ENCODE peak calls at places on chromosomes 5 and 9, in five cellular contexts. O is H9, Q is mesenchymal stem cell, Y is trophoblast cell, T is H1. F is an unnamed sample.

GRCh38 chr5:126122942-126123341 is 300.3 kb upstream of the GRAMD2B start:
- DNase-seq in Y (no peak), O (peak; percentile 68), Q (peak; percentile 22), T (no peak), F (no peak)

GRCh38 chr5:171474106-171474878 is 54.8 kb downstream of the FGF18 start:
- DNase-seq in Q (no peak), T (no peak), Y (no peak), O (no peak), F (no peak)

GRCh38 chr9:61670616-61671015 is 480.8 kb downstream of the SPATA31A7 start:
- DNase-seq in T (no peak), Q (no peak), O (peak; percentile 2), Y (no peak), F (no peak)

GRCh38 chr5:5025774-5026406 is 114.2 kb upstream of the ADAMTS16 start:
- DNase-seq in Y (peak; percentile 67), T (no peak), Q (no peak), O (no peak), F (no peak)

GRCh38 chr5:154523704-154524103 is 45.7 kb upstream of the HAND1 start:
- DNase-seq in Q (peak; percentile 54), Y (peak; percentile 83), O (no peak), T (no peak), F (no peak)

GRCh38 chr5:151312749-151313324 is 9.3 kb upstream of the SLC36A3 start:
- DNase-seq in O (no peak), Q (no peak), T (no peak), Y (no peak), F (no peak)

GRCh38 chr9:89323257-89323841 is 5.0 kb downstream of the SECISBP2 start:
- DNase-seq in O (no peak), Y (peak; percentile 22), Q (no peak), T (no peak), F (no peak)

GRCh38 chr9:36322462-36322861 is 64.2 kb upstream of the GNE start:
- DNase-seq in Y (no peak), O (no peak), Q (no peak), T (no peak), F (no peak)

GRCh38 chr5:151758141-151758429 is 346 bp downstream of the ATOX1 start:
- DNase-seq in T (no peak), O (no peak), Q (no peak), Y (peak; percentile 24), F (no peak)

GRCh38 chr5:93126634-93127033 is 454.4 kb downstream of the NR2F1-AS1 start:
- DNase-seq in Q (no peak), O (no peak), Y (no peak), T (no peak), F (no peak)

GRCh38 chr5:143126121-143127019 is 277.1 kb downstream of the NR3C1 start:
- DNase-seq in Y (no peak), Q (peak; percentile 76), T (no peak), O (no peak), F (no peak)

GRCh38 chr5:144951001-144951400 is 780.3 kb downstream of the KCTD16 start:
- DNase-seq in Y (no peak), O (no peak), T (no peak), Q (no peak), F (no peak)

GRCh38 chr5:143721960-143722359 is 90.0 kb upstream of the HMHB1 start:
- DNase-seq in O (no peak), T (no peak), Q (no peak), Y (no peak), F (no peak)

GRCh38 chr5:31269259-31269658 is 75.8 kb downstream of the CDH6 start:
- DNase-seq in T (no peak), Q (no peak), O (no peak), Y (no peak), F (no peak)

GRCh38 chr9:6895754-6896153 is 138.0 kb downstream of the KDM4C start:
- DNase-seq in Q (no peak), T (no peak), Y (no peak), O (no peak), F (no peak)

GRCh38 chr5:80184235-80185023 is 71.4 kb downstream of the SERINC5 start:
- DNase-seq in Q (no peak), O (peak; percentile 80), T (peak; percentile 54), Y (peak; percentile 32), F (no peak)

GRCh38 chr9:36862206-36863145 is 171.6 kb downstream of the PAX5 start:
- DNase-seq in T (no peak), Y (peak; percentile 67), O (peak; percentile 77), Q (peak; percentile 32), F (no peak)

GRCh38 chr5:77168187-77168883 is 42.1 kb upstream of the PDE8B start:
- DNase-seq in Y (no peak), T (no peak), Q (no peak), O (no peak), F (no peak)

GRCh38 chr9:83299556-83299955 is 236.6 kb upstream of the RASEF start:
- DNase-seq in Y (peak; percentile 97), T (no peak), O (no peak), Q (peak; percentile 75), F (no peak)

GRCh38 chr5:113123563-113123962 is 147.0 kb downstream of the DCP2 start:
- DNase-seq in T (no peak), O (peak; percentile 37), Y (peak; percentile 29), Q (no peak), F (no peak)

GRCh38 chr5:129460121-129460950 is at the start of gene ADAMTS19:
- DNase-seq in O (peak; percentile 69), Q (peak; percentile 78), T (no peak), Y (peak; percentile 55), F (peak; percentile 17)

GRCh38 chr5:172990776-172991175 is 7.2 kb downstream of the ATP6V0E1 start:
- DNase-seq in T (no peak), Y (peak; percentile 94), O (no peak), Q (no peak), F (no peak)

GRCh38 chr5:172983542-172984243 is at the start of gene ATP6V0E1:
- DNase-seq in Q (peak; percentile 93), Y (peak; percentile 96), T (peak; percentile 77), O (peak; percentile 98), F (peak; percentile 89)

GRCh38 chr5:172981931-172982330 is 1.6 kb upstream of the ATP6V0E1 start:
- DNase-seq in Q (no peak), T (no peak), Y (no peak), O (no peak), F (no peak)

GRCh38 chr5:172984244-172984953 is 828 bp downstream of the ATP6V0E1 start:
- DNase-seq in Y (peak; percentile 90), T (peak; percentile 38), Q (peak; percentile 94), O (peak; percentile 76), F (peak; percentile 54)

GRCh38 chr5:172985596-172985995 is 2.0 kb downstream of the ATP6V0E1 start:
- DNase-seq in T (no peak), O (no peak), Y (peak; percentile 54), Q (no peak), F (no peak)
- H4K91ac ChIP-seq in T (no peak overlapping the region), O (no peak overlapping the region), Y (no peak overlapping the region), Q (no peak overlapping the region), F (no peak overlapping the region)

DNA sequence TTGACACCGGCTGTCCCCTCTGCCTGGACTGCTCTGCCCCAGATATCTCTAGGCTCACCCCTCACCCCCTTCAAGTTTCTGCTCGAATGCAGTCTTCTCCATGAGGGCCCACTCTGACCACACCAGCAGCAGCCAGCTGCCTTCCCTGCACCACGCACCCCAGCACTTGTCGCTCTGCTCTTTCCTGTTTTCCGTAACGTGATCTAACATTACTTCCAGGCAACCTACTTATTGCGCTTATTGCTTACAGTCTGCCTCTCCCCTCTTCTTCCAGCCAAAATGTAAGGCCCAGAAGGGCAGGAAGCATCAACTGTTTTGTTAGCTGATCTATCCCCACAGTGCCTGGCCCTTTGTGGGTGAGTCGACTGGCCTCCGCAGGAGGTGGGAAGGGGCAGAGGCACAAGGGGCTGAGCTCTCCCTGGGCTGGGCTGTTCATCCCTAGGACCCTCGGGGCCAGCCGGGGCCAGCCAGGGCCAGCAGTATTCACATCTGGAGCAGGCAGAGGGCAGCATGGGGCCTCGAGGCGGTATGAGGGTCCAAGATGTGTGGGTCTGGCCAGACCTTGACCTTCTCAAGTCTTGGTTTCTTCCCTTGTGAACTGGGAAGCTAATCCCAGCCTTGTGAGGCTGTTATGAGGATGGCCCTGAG is 11.6 kb upstream of the DBN1 start:
- DNase-seq in Y (no peak), T (no peak), Q (no peak), O (no peak), F (no peak)
- H2BK12ac ChIP-seq in Y (no peak overlapping the region), T (no peak overlapping the region), Q (no peak overlapping the region), O (no peak overlapping the region), F (no peak overlapping the region)

DNA sequence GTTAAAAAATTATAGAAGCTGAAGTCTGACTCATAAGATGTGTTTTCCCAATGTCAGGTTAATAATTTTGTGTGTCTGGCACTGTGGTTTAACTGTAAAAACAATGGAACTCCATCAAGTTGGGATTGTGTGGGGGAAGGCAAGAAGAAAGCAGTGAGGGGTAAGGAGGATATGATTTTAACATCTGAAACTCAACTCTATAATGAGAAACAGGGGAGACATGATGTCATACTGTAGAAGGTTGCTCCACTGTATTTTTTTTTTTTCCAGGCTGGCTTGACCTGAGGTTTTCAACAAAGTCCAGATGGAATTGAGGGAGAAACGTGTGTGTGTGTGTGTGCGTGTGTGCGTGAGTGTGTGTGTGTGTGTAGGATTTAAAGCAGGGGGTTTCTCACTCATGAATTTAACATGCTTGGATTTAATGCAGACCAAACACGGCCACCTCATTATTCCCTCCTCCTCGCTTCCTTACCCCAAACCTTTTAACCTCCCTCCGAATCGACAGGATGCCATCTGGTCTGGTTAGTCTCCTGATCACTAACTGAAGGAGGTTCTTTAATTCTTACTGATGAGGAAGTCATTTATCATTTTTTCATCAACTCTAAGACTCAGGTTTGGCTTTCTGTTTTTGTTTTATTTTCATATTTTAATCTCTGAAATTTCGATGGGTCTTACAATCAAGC is 140.2 kb upstream of the LPAR1 start:
- DNase-seq in O (no peak), Q (peak; percentile 28), Y (no peak), T (no peak), F (no peak)
- H3K14ac ChIP-seq in O (no peak overlapping the region), Q (no peak overlapping the region), Y (no peak overlapping the region), T (no peak overlapping the region), F (no peak overlapping the region)

GRCh38 chr9:125238915-125239446 is 2.2 kb downstream of the HSPA5 start:
- DNase-seq in O (no peak), Q (peak; percentile 14), Y (no peak), T (no peak), F (no peak)

GRCh38 chr9:125240649-125240999 is 519 bp downstream of the HSPA5 start:
- DNase-seq in Y (peak; percentile 56), T (no peak), O (no peak), Q (no peak), F (peak; percentile 23)

GRCh38 chr9:125241000-125241862 is at the start of gene HSPA5:
- DNase-seq in Q (peak; percentile 100), T (peak; percentile 99), O (peak; percentile 100), Y (peak; percentile 99), F (peak; percentile 99)

GRCh38 chr9:125238127-125238914 is 2.8 kb downstream of the HSPA5 start:
- DNase-seq in Q (no peak), O (no peak), T (no peak), Y (no peak), F (no peak)

GRCh38 chr9:125239631-125240597 is 1.2 kb downstream of the HSPA5 start:
- DNase-seq in O (no peak), Y (peak; percentile 13), Q (no peak), T (no peak), F (no peak)
- H4K91ac ChIP-seq in O (no peak overlapping the region), Y (no peak overlapping the region), Q (no peak overlapping the region), T (no peak overlapping the region), F (no peak overlapping the region)

F was measured in neuronal stem cell.